ENCODE peak calls at places on chromosomes 16 and 17, in eight cellular contexts. One of them, this sample, is unnamed.
A peak's percentile ranks its signal among the peaks of the same experiment; 100 is the strongest.

GRCh38 chr16:12794486-12795399 is 8.9 kb downstream of the CPPED1 start:
- DNase-seq in testis: peak; percentile 50
- DNase-seq in uterus: peak; percentile 63
- DNase-seq in H9: no peak
- DNase-seq in CD4-positive, CD25-positive, alpha-beta regulatory T cell: no peak
- DNase-seq in adrenal gland: no peak
- DNase-seq in heart right ventricle: peak; percentile 52
- DNase-seq in stomach: no peak
- DNase-seq in this sample: no peak

GRCh38 chr17:40355804-40356758 is 8.5 kb downstream of the GJD3 start:
- DNase-seq in adrenal gland: peak; percentile 61
- DNase-seq in stomach: no peak
- DNase-seq in CD4-positive, CD25-positive, alpha-beta regulatory T cell: no peak
- DNase-seq in testis: peak; percentile 79
- DNase-seq in uterus: peak; percentile 64
- DNase-seq in H9: no peak
- DNase-seq in heart right ventricle: peak; percentile 73
- DNase-seq in this sample: no peak

GRCh38 chr16:191783-192294 is 11.6 kb downstream of the HBQ1 start:
- DNase-seq in uterus: no peak
- DNase-seq in H9: no peak
- DNase-seq in testis: no peak
- DNase-seq in CD4-positive, CD25-positive, alpha-beta regulatory T cell: no peak
- DNase-seq in stomach: no peak
- DNase-seq in adrenal gland: no peak
- DNase-seq in heart right ventricle: no peak
- DNase-seq in this sample: no peak

GRCh38 chr16:30526137-30526822 is at the start of gene ZNF768:
- DNase-seq in CD4-positive, CD25-positive, alpha-beta regulatory T cell: peak; percentile 36
- DNase-seq in stomach: no peak
- DNase-seq in heart right ventricle: peak; percentile 48
- DNase-seq in adrenal gland: peak; percentile 55
- DNase-seq in testis: peak; percentile 62
- DNase-seq in uterus: peak; percentile 50
- DNase-seq in H9: peak; percentile 83
- DNase-seq in this sample: peak; percentile 50

GRCh38 chr16:70681382-70682238 is 4.2 kb downstream of the MTSS2 start:
- DNase-seq in stomach: no peak
- DNase-seq in heart right ventricle: peak; percentile 20
- DNase-seq in H9: no peak
- DNase-seq in testis: no peak
- DNase-seq in uterus: no peak
- DNase-seq in CD4-positive, CD25-positive, alpha-beta regulatory T cell: no peak
- DNase-seq in adrenal gland: no peak
- DNase-seq in this sample: no peak

GRCh38 chr17:10309003-10309974 is 63.5 kb downstream of the MYH13 start:
- DNase-seq in CD4-positive, CD25-positive, alpha-beta regulatory T cell: no peak
- DNase-seq in heart right ventricle: no peak
- DNase-seq in adrenal gland: no peak
- DNase-seq in uterus: no peak
- DNase-seq in stomach: no peak
- DNase-seq in testis: no peak
- DNase-seq in H9: peak; percentile 31
- DNase-seq in this sample: no peak

GRCh38 chr16:27269300-27270150 is 953 bp upstream of the NSMCE1 start:
- DNase-seq in heart right ventricle: no peak
- DNase-seq in CD4-positive, CD25-positive, alpha-beta regulatory T cell: no peak
- DNase-seq in H9: no peak
- DNase-seq in testis: no peak
- DNase-seq in uterus: no peak
- DNase-seq in stomach: no peak
- DNase-seq in adrenal gland: no peak
- DNase-seq in this sample: no peak

GRCh38 chr16:28259091-28259780 is 33.1 kb upstream of the SBK1 start:
- DNase-seq in uterus: no peak
- DNase-seq in testis: no peak
- DNase-seq in CD4-positive, CD25-positive, alpha-beta regulatory T cell: no peak
- DNase-seq in heart right ventricle: no peak
- DNase-seq in H9: no peak
- DNase-seq in adrenal gland: no peak
- DNase-seq in stomach: no peak
- DNase-seq in this sample: no peak

GRCh38 chr16:72468582-72468981 is 296.6 kb upstream of the PMFBP1 start:
- DNase-seq in stomach: no peak
- DNase-seq in uterus: no peak
- DNase-seq in CD4-positive, CD25-positive, alpha-beta regulatory T cell: no peak
- DNase-seq in adrenal gland: no peak
- DNase-seq in H9: no peak
- DNase-seq in heart right ventricle: no peak
- DNase-seq in testis: no peak
- DNase-seq in this sample: no peak

GRCh38 chr17:70654706-70655105 is 485.4 kb downstream of the KCNJ2 start:
- DNase-seq in adrenal gland: no peak
- DNase-seq in uterus: no peak
- DNase-seq in H9: no peak
- DNase-seq in testis: no peak
- DNase-seq in stomach: no peak
- DNase-seq in heart right ventricle: no peak
- DNase-seq in CD4-positive, CD25-positive, alpha-beta regulatory T cell: no peak
- DNase-seq in this sample: no peak

GRCh38 chr16:46620265-46621005 is 744 bp downstream of the SHCBP1 start:
- DNase-seq in H9: no peak
- DNase-seq in stomach: no peak
- DNase-seq in CD4-positive, CD25-positive, alpha-beta regulatory T cell: no peak
- DNase-seq in uterus: no peak
- DNase-seq in heart right ventricle: no peak
- DNase-seq in testis: no peak
- DNase-seq in adrenal gland: no peak
- DNase-seq in this sample: no peak

GRCh38 chr17:12386240-12386639 is 279.4 kb upstream of the MYOCD start:
- DNase-seq in H9: no peak
- DNase-seq in uterus: no peak
- DNase-seq in heart right ventricle: no peak
- DNase-seq in CD4-positive, CD25-positive, alpha-beta regulatory T cell: no peak
- DNase-seq in testis: no peak
- DNase-seq in adrenal gland: no peak
- DNase-seq in stomach: no peak
- DNase-seq in this sample: no peak

GRCh38 chr16:53515259-53515658 is 12.2 kb upstream of the AKTIP start:
- DNase-seq in H9: no peak
- DNase-seq in heart right ventricle: no peak
- DNase-seq in adrenal gland: no peak
- DNase-seq in stomach: no peak
- DNase-seq in CD4-positive, CD25-positive, alpha-beta regulatory T cell: no peak
- DNase-seq in uterus: no peak
- DNase-seq in testis: no peak
- DNase-seq in this sample: no peak

GRCh38 chr16:6016530-6017184 is 919.1 kb upstream of the EEF2KMT start:
- DNase-seq in uterus: no peak
- DNase-seq in stomach: no peak
- DNase-seq in adrenal gland: no peak
- DNase-seq in H9: peak; percentile 45
- DNase-seq in heart right ventricle: no peak
- DNase-seq in CD4-positive, CD25-positive, alpha-beta regulatory T cell: no peak
- DNase-seq in testis: no peak
- DNase-seq in this sample: peak; percentile 20

GRCh38 chr16:19517424-19518089 is 4.3 kb downstream of the GDE1 start:
- DNase-seq in stomach: no peak
- DNase-seq in testis: no peak
- DNase-seq in H9: no peak
- DNase-seq in uterus: no peak
- DNase-seq in heart right ventricle: no peak
- DNase-seq in CD4-positive, CD25-positive, alpha-beta regulatory T cell: no peak
- DNase-seq in adrenal gland: no peak
- DNase-seq in this sample: no peak
- H3K4me1 ChIP-seq in stomach: peaks cover 56% of the 10 kb centered on the region
- H3K4me1 ChIP-seq in testis: peaks cover 11% of the 10 kb centered on the region
- H3K4me1 ChIP-seq in H9: no peaks in the 10 kb centered on the region
- H3K4me1 ChIP-seq in uterus: no peaks in the 10 kb centered on the region
- H3K4me1 ChIP-seq in heart right ventricle: peaks cover 32% of the 10 kb centered on the region
- H3K4me1 ChIP-seq in CD4-positive, CD25-positive, alpha-beta regulatory T cell: peaks cover 34% of the 10 kb centered on the region
- H3K4me1 ChIP-seq in adrenal gland: peaks cover 13% of the 10 kb centered on the region
- H3K4me1 ChIP-seq in this sample: no peaks in the 10 kb centered on the region

DNA sequence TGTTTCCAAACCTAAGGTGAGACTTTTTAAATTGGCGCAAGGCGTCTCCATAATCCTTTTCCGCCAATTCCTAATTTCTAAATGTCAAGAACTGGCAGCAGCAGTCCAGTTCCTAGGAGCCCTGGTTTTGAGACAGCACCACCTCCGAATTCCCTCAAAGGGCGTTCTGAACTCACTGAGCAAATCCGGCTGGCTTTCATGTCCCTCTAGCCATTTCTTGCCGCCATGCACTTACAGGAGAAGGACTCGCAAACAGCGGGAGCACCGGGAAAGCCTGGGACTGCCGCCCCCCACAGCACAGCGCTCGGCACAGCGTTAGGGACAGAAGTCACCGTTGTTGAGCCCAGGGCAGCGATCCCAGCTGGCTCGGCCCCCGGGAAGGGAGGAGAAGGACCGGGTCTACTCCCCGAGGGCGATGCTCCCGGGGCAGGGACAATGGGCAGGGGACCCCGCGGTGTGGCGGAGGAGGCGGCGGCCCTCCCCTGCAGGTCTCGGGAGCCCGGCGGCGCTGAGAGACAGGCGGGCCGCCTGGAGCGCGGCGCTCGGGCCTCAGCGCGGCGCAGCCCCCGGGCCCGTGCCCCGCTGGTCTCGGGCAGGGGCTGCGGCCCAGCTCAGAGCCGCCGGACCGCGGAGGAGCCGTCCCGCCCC is 545 bp downstream of the ARHGAP17 start:
- DNase-seq in CD4-positive, CD25-positive, alpha-beta regulatory T cell: peak; percentile 13
- DNase-seq in uterus: peak; percentile 52
- DNase-seq in stomach: peak; percentile 45
- DNase-seq in heart right ventricle: peak; percentile 51
- DNase-seq in H9: peak; percentile 51
- DNase-seq in adrenal gland: peak; percentile 65
- DNase-seq in testis: peak; percentile 63
- DNase-seq in this sample: peak; percentile 55
- H3K4me1 ChIP-seq in CD4-positive, CD25-positive, alpha-beta regulatory T cell: peaks cover 61% of the 10 kb centered on the region
- H3K4me1 ChIP-seq in uterus: peaks cover 11% of the 10 kb centered on the region
- H3K4me1 ChIP-seq in stomach: peaks cover 49% of the 10 kb centered on the region
- H3K4me1 ChIP-seq in heart right ventricle: peaks cover 53% of the 10 kb centered on the region
- H3K4me1 ChIP-seq in H9: no peaks in the 10 kb centered on the region
- H3K4me1 ChIP-seq in adrenal gland: peaks cover 23% of the 10 kb centered on the region
- H3K4me1 ChIP-seq in testis: peaks cover 18% of the 10 kb centered on the region
- H3K4me1 ChIP-seq in this sample: no peaks in the 10 kb centered on the region

GRCh38 chr16:87812200-87812656 is 46.4 kb upstream of the KLHDC4 start:
- DNase-seq in testis: no peak
- DNase-seq in CD4-positive, CD25-positive, alpha-beta regulatory T cell: no peak
- DNase-seq in adrenal gland: no peak
- DNase-seq in heart right ventricle: no peak
- DNase-seq in H9: no peak
- DNase-seq in uterus: no peak
- DNase-seq in stomach: no peak
- DNase-seq in this sample: no peak

GRCh38 chr16:87806608-87807546 is 41.1 kb upstream of the KLHDC4 start:
- DNase-seq in stomach: peak; percentile 75
- DNase-seq in H9: peak; percentile 49
- DNase-seq in CD4-positive, CD25-positive, alpha-beta regulatory T cell: no peak
- DNase-seq in uterus: no peak
- DNase-seq in adrenal gland: peak; percentile 47
- DNase-seq in testis: peak; percentile 64
- DNase-seq in heart right ventricle: peak; percentile 62
- DNase-seq in this sample: peak; percentile 47

GRCh38 chr16:87806246-87806607 is 40.4 kb upstream of the KLHDC4 start:
- DNase-seq in CD4-positive, CD25-positive, alpha-beta regulatory T cell: no peak
- DNase-seq in heart right ventricle: no peak
- DNase-seq in uterus: no peak
- DNase-seq in stomach: peak; percentile 28
- DNase-seq in H9: no peak
- DNase-seq in adrenal gland: no peak
- DNase-seq in testis: no peak
- DNase-seq in this sample: peak; percentile 15

GRCh38 chr16:87808108-87808507 is 42.3 kb upstream of the KLHDC4 start:
- DNase-seq in testis: no peak
- DNase-seq in heart right ventricle: no peak
- DNase-seq in stomach: no peak
- DNase-seq in H9: no peak
- DNase-seq in adrenal gland: no peak
- DNase-seq in CD4-positive, CD25-positive, alpha-beta regulatory T cell: no peak
- DNase-seq in uterus: no peak
- DNase-seq in this sample: no peak

DNA sequence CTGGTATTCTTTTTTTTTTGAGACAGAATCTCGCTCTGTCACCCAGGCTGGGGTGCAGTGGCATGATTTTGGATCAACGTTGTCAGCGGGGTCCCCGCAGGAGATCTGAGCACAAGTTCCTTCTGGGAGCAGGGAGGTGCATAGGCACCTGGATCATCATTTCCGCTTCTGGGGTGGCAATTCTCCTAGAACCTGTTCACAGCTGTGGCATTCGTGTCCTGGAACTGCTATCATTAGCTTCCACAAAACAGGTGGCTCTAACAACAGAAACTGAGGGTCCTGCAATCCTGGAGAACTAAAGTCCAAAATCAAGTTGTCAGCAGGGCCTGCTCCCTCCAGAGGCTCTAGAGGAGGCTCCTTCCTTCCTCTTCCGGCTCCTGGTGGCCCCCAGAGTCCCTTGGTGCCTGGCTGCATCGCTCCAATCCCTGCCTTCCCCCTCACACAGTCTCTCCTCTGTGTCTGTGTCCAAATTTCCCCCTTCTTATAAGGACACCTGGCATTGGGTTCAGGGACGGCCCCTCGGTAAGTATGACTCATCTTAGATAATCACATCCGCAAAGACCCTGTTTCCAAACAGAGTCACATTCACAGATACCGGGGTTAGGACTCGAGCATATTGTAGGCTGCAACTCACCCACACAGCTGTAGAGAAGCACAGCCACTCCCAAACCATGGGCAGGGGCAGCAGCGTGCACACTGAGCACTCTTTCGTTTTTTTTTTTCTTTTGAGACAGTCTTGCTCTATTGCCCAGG is 43.5 kb upstream of the KLHDC4 start:
- DNase-seq in adrenal gland: no peak
- DNase-seq in H9: no peak
- DNase-seq in heart right ventricle: no peak
- DNase-seq in stomach: no peak
- DNase-seq in uterus: no peak
- DNase-seq in testis: no peak
- DNase-seq in CD4-positive, CD25-positive, alpha-beta regulatory T cell: no peak
- DNase-seq in this sample: peak; percentile 78
- H3K4me1 ChIP-seq in adrenal gland: peaks cover 7% of the 10 kb centered on the region
- H3K4me1 ChIP-seq in H9: no peaks in the 10 kb centered on the region
- H3K4me1 ChIP-seq in heart right ventricle: peaks cover 14% of the 10 kb centered on the region
- H3K4me1 ChIP-seq in stomach: peaks cover 19% of the 10 kb centered on the region
- H3K4me1 ChIP-seq in uterus: no peaks in the 10 kb centered on the region
- H3K4me1 ChIP-seq in testis: peaks cover 16% of the 10 kb centered on the region
- H3K4me1 ChIP-seq in CD4-positive, CD25-positive, alpha-beta regulatory T cell: peaks cover 20% of the 10 kb centered on the region
- H3K4me1 ChIP-seq in this sample: peaks cover 13% of the 10 kb centered on the region

GRCh38 chr16:4749700-4750257 is 15.4 kb downstream of the DNAAF8 start:
- DNase-seq in stomach: no peak
- DNase-seq in uterus: no peak
- DNase-seq in heart right ventricle: no peak
- DNase-seq in adrenal gland: no peak
- DNase-seq in testis: no peak
- DNase-seq in H9: no peak
- DNase-seq in CD4-positive, CD25-positive, alpha-beta regulatory T cell: no peak
- DNase-seq in this sample: no peak
- H3K4me1 ChIP-seq in stomach: peaks cover 12% of the 10 kb centered on the region
- H3K4me1 ChIP-seq in uterus: no peaks in the 10 kb centered on the region
- H3K4me1 ChIP-seq in heart right ventricle: peaks cover 14% of the 10 kb centered on the region
- H3K4me1 ChIP-seq in adrenal gland: no peaks in the 10 kb centered on the region
- H3K4me1 ChIP-seq in testis: peaks cover 12% of the 10 kb centered on the region
- H3K4me1 ChIP-seq in H9: no peaks in the 10 kb centered on the region
- H3K4me1 ChIP-seq in CD4-positive, CD25-positive, alpha-beta regulatory T cell: no peaks in the 10 kb centered on the region
- H3K4me1 ChIP-seq in this sample: no peaks in the 10 kb centered on the region